ENCODE peak calls at places on chromosomes 2 and 18, in four cellular contexts. D is HepG2, N is GM12878, M is K562. W is an unnamed sample.

GRCh38 chr18:62981566-62981965 is 266.2 kb downstream of the PHLPP1 start:
- DNase-seq in D (no peak), M (no peak), N (no peak), W (no peak)

GRCh38 chr2:63899639-63900038 is 57.9 kb downstream of the UGP2 start:
- DNase-seq in D (no peak), M (no peak), N (no peak), W (no peak)

GRCh38 chr18:25862881-25863600 is 227.4 kb downstream of the SS18 start:
- DNase-seq in N (no peak), M (no peak), D (no peak), W (no peak)

GRCh38 chr2:117308861-117309770 is 505.4 kb upstream of the DDX18 start:
- DNase-seq in N (no peak), M (no peak), D (no peak), W (no peak)

GRCh38 chr2:127414855-127415592 is 3.2 kb upstream of the PROC start:
- DNase-seq in N (no peak), M (no peak), D (peak; percentile 82), W (no peak)

GRCh38 chr2:60806988-60807681 is 51.1 kb downstream of the PAPOLG start:
- DNase-seq in D (no peak), N (peak; percentile 75), M (peak; percentile 85), W (no peak)

GRCh38 chr2:239329972-239330572 is 70.7 kb downstream of the HDAC4 start:
- DNase-seq in M (no peak), D (no peak), N (no peak), W (no peak)

GRCh38 chr18:59039449-59039848 is 100.2 kb upstream of the SEC11C start:
- DNase-seq in M (no peak), N (no peak), D (no peak), W (no peak)

GRCh38 chr2:37894601-37895000 is 30.5 kb upstream of the RMDN2 start:
- DNase-seq in D (no peak), M (no peak), N (no peak), W (no peak)

GRCh38 chr2:53490659-53491058 is 276.9 kb upstream of the CHAC2 start:
- DNase-seq in M (no peak), D (no peak), N (no peak), W (no peak)

GRCh38 chr2:88671786-88672427 is 19.6 kb upstream of the RPIA start:
- DNase-seq in N (no peak), D (peak; percentile 50), M (peak; percentile 51), W (no peak)

GRCh38 chr2:24152413-24153197 is 22.2 kb upstream of the FAM228A start:
- DNase-seq in D (peak; percentile 43), M (no peak), N (no peak), W (no peak)

GRCh38 chr2:39080152-39080551 is 40.7 kb downstream of the SOS1 start:
- DNase-seq in D (no peak), N (no peak), M (no peak), W (no peak)

GRCh38 chr2:74876081-74876886 is 42.4 kb downstream of the HK2 start:
- DNase-seq in M (peak; percentile 57), N (peak; percentile 20), D (peak; percentile 61), W (peak; percentile 28)

GRCh38 chr2:52117299-52117698 is 1085.4 kb upstream of the NRXN1 start:
- DNase-seq in D (no peak), M (no peak), N (no peak), W (no peak)

GRCh38 chr2:70553584-70554337 is at the start of gene TGFA:
- DNase-seq in D (peak; percentile 91), M (peak; percentile 58), N (no peak), W (peak; percentile 87)

GRCh38 chr2:19320813-19321212 is 37.6 kb downstream of the OSR1 start:
- DNase-seq in D (no peak), N (no peak), M (no peak), W (no peak)

GRCh38 chr2:169069341-169069740 is at the start of gene DHRS9:
- DNase-seq in M (no peak), N (no peak), D (no peak), W (no peak)

GRCh38 chr2:10338242-10339188 is 35.8 kb downstream of the HPCAL1 start:
- DNase-seq in N (no peak), D (no peak), M (no peak), W (no peak)

GRCh38 chr2:202171246-202171833 is 67.1 kb downstream of the SUMO1 start:
- DNase-seq in N (no peak), D (no peak), M (no peak), W (peak; percentile 67)

GRCh38 chr2:44273596-44273995 is 1.7 kb upstream of the SLC3A1 start:
- DNase-seq in N (no peak), M (no peak), D (no peak), W (no peak)

GRCh38 chr2:129759186-129760010 is 220.1 kb upstream of the RAB6C start:
- DNase-seq in M (no peak), N (no peak), D (no peak), W (no peak)

GRCh38 chr18:66695281-66695680 is 91.4 kb upstream of the CDH19 start:
- DNase-seq in N (no peak), M (no peak), D (no peak), W (no peak)

GRCh38 chr2:227816507-227817274 is 3.0 kb downstream of the CCL20 start:
- DNase-seq in D (peak; percentile 81), M (no peak), N (no peak), W (no peak)

GRCh38 chr2:11480859-11481258 is 14.9 kb upstream of the E2F6 start:
- DNase-seq in N (no peak), D (no peak), M (no peak), W (no peak)

GRCh38 chr2:11480406-11480805 is 14.4 kb upstream of the E2F6 start:
- DNase-seq in N (no peak), D (no peak), M (no peak), W (no peak)

GRCh38 chr2:11482473-11483031 is 16.6 kb upstream of the E2F6 start:
- DNase-seq in D (no peak), M (no peak), N (no peak), W (peak; percentile 82)

GRCh38 chr2:11481426-11481788 is 15.4 kb upstream of the E2F6 start:
- DNase-seq in N (no peak), D (no peak), M (no peak), W (no peak)

GRCh38 chr2:11481789-11482472 is 16.0 kb upstream of the E2F6 start:
- DNase-seq in N (no peak), D (no peak), M (no peak), W (peak; percentile 29)
- TF ChIP-seq TCF7 in N (no peak), D (no peak), M (no peak), W (no peak)

GRCh38 chr2:1246239-1246638 is 167.0 kb upstream of the TPO start:
- DNase-seq in D (no peak), M (no peak), N (no peak), W (no peak)
- TF ChIP-seq CTCF in D (peak; percentile 10), M (no peak), N (no peak), W (no peak)

GRCh38 chr2:203799905-203800304 is 67.7 kb upstream of the CTLA4 start:
- DNase-seq in M (no peak), D (no peak), N (peak; percentile 62), W (no peak)
- TF ChIP-seq ETV6 in M (no peak), D (no peak), N (no peak), W (no peak)

GRCh38 chr2:166917433-166917832 is 29.2 kb downstream of the XIRP2 start:
- DNase-seq in N (no peak), M (no peak), D (no peak), W (no peak)
- TF ChIP-seq TCF7 in N (no peak), M (no peak), D (no peak), W (no peak)

DNA sequence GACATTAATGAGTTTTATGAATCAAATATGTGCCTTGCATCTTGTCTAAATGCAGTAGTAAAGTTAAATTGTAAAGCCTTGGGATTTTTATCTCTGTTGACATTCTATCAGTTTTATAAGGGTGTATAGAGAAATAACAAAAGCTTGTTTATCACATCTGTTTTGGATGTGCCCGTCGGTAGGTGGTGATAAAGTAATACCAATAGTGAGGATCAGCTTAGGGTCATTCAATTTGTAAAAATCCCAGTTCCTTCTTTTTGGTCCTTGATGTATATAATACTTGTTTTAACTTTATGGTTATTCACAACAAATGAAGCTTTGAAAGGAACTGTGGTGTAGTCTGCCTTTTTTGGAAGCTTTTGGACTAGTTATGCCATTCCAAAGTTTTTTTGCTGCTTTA is 12.6 kb downstream of the UBE2E3 start:
- DNase-seq in N (no peak), M (no peak), D (no peak), W (no peak)
- TF ChIP-seq CTCF in N (peak; percentile 28), M (no peak), D (no peak), W (no peak)

GRCh38 chr2:156800065-156800556 is 363.9 kb downstream of the GPD2 start:
- DNase-seq in D (no peak), N (no peak), M (no peak), W (no peak)
- TF ChIP-seq ETV6 in D (no peak), N (no peak), M (no peak), W (no peak)

GRCh38 chr18:9055185-9055584 is 47.3 kb upstream of the NDUFV2 start:
- DNase-seq in D (no peak), M (peak; percentile 41), N (no peak), W (no peak)
- TF ChIP-seq TCF7 in D (no peak), M (no peak), N (no peak), W (no peak)

DNA sequence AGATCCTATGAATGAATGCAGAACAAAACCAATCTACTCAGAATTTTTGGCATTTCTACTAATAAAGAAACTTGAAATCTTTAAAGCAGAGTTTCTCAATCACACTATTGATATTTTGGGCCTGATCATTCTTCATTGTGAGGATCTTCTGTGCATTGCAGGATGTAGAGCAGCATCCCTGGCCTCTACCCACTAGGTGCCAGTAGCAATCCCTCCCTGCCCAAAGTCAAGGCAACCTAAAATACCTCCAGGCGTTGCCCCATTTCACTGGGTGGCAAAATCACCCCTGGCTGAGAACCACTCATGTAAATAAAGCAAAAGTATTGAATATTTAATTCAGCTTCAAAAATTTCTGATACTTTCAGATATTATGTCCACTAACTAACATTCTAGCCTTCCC is 213.0 kb downstream of the SP3 start:
- DNase-seq in M (no peak), D (no peak), N (no peak), W (no peak)
- TF ChIP-seq CTCF in M (no peak), D (no peak), N (peak; percentile 30), W (no peak)

GRCh38 chr2:33126552-33126951 is 179.8 kb downstream of the LTBP1 start:
- DNase-seq in M (no peak), N (no peak), D (no peak), W (no peak)
- TF ChIP-seq ETV6 in M (no peak), N (no peak), D (no peak), W (no peak)